ENCODE peak calls at places on chromosomes 12 and 14, in eight cellular contexts. One of them, this sample, is unnamed.

GRCh38 chr12:124440031-124440626 is 127.3 kb downstream of the NCOR2 start:
- DNase-seq in activated CD4-positive, alpha-beta T cell treated with anti-CD3 and anti-CD28 coated beads, Interleukin-2, amount 50 U/mL, for 1 hour: no peak
- DNase-seq in NCI-H69: no peak
- DNase-seq in neural progenitor cell: no peak
- DNase-seq in T-cell: no peak
- DNase-seq in AG20443: no peak
- DNase-seq in MM.1S: no peak
- DNase-seq in Caco-2: no peak
- DNase-seq in this sample: no peak

GRCh38 chr14:69924181-69924580 is 45.0 kb downstream of the SMOC1 start:
- DNase-seq in activated CD4-positive, alpha-beta T cell treated with anti-CD3 and anti-CD28 coated beads, Interleukin-2, amount 50 U/mL, for 1 hour: no peak
- DNase-seq in NCI-H69: peak
- DNase-seq in neural progenitor cell: no peak
- DNase-seq in T-cell: no peak
- DNase-seq in AG20443: no peak
- DNase-seq in MM.1S: no peak
- DNase-seq in Caco-2: no peak
- DNase-seq in this sample: no peak

GRCh38 chr12:10184261-10184843 is 5.5 kb downstream of the TMEM52B start:
- DNase-seq in activated CD4-positive, alpha-beta T cell treated with anti-CD3 and anti-CD28 coated beads, Interleukin-2, amount 50 U/mL, for 1 hour: no peak
- DNase-seq in NCI-H69: no peak
- DNase-seq in neural progenitor cell: no peak
- DNase-seq in T-cell: no peak
- DNase-seq in AG20443: peak
- DNase-seq in MM.1S: no peak
- DNase-seq in Caco-2: peak
- DNase-seq in this sample: no peak

GRCh38 chr12:39764944-39765560 is 145.4 kb upstream of the ABCD2 start:
- DNase-seq in activated CD4-positive, alpha-beta T cell treated with anti-CD3 and anti-CD28 coated beads, Interleukin-2, amount 50 U/mL, for 1 hour: no peak
- DNase-seq in NCI-H69: peak
- DNase-seq in neural progenitor cell: peak
- DNase-seq in T-cell: no peak
- DNase-seq in AG20443: peak
- DNase-seq in MM.1S: peak
- DNase-seq in Caco-2: peak
- DNase-seq in this sample: peak

GRCh38 chr12:94099191-94099983 is 49.0 kb upstream of the PLXNC1 start:
- DNase-seq in activated CD4-positive, alpha-beta T cell treated with anti-CD3 and anti-CD28 coated beads, Interleukin-2, amount 50 U/mL, for 1 hour: no peak
- DNase-seq in NCI-H69: peak
- DNase-seq in neural progenitor cell: no peak
- DNase-seq in T-cell: no peak
- DNase-seq in AG20443: no peak
- DNase-seq in MM.1S: no peak
- DNase-seq in Caco-2: no peak
- DNase-seq in this sample: no peak

GRCh38 chr12:43069768-43070221 is 480.2 kb upstream of the PRICKLE1 start:
- DNase-seq in activated CD4-positive, alpha-beta T cell treated with anti-CD3 and anti-CD28 coated beads, Interleukin-2, amount 50 U/mL, for 1 hour: no peak
- DNase-seq in NCI-H69: no peak
- DNase-seq in neural progenitor cell: no peak
- DNase-seq in T-cell: no peak
- DNase-seq in AG20443: peak
- DNase-seq in MM.1S: no peak
- DNase-seq in Caco-2: no peak
- DNase-seq in this sample: no peak

GRCh38 chr12:105476616-105477015 is 146.1 kb downstream of the C12orf75 start:
- DNase-seq in activated CD4-positive, alpha-beta T cell treated with anti-CD3 and anti-CD28 coated beads, Interleukin-2, amount 50 U/mL, for 1 hour: no peak
- DNase-seq in NCI-H69: no peak
- DNase-seq in neural progenitor cell: no peak
- DNase-seq in T-cell: no peak
- DNase-seq in AG20443: no peak
- DNase-seq in MM.1S: peak
- DNase-seq in Caco-2: no peak
- DNase-seq in this sample: no peak

GRCh38 chr14:22487401-22487800 is 101.6 kb downstream of the DAD1 start:
- DNase-seq in activated CD4-positive, alpha-beta T cell treated with anti-CD3 and anti-CD28 coated beads, Interleukin-2, amount 50 U/mL, for 1 hour: no peak
- DNase-seq in NCI-H69: no peak
- DNase-seq in neural progenitor cell: no peak
- DNase-seq in T-cell: no peak
- DNase-seq in AG20443: peak
- DNase-seq in MM.1S: no peak
- DNase-seq in Caco-2: no peak
- DNase-seq in this sample: no peak

GRCh38 chr14:92729632-92730358 is 18.6 kb downstream of the LGMN start:
- DNase-seq in activated CD4-positive, alpha-beta T cell treated with anti-CD3 and anti-CD28 coated beads, Interleukin-2, amount 50 U/mL, for 1 hour: no peak
- DNase-seq in NCI-H69: no peak
- DNase-seq in neural progenitor cell: no peak
- DNase-seq in T-cell: no peak
- DNase-seq in AG20443: peak
- DNase-seq in MM.1S: no peak
- DNase-seq in Caco-2: no peak
- DNase-seq in this sample: no peak

GRCh38 chr14:91305650-91306431 is 61.3 kb upstream of the GPR68 start:
- DNase-seq in activated CD4-positive, alpha-beta T cell treated with anti-CD3 and anti-CD28 coated beads, Interleukin-2, amount 50 U/mL, for 1 hour: no peak
- DNase-seq in NCI-H69: no peak
- DNase-seq in neural progenitor cell: no peak
- DNase-seq in T-cell: no peak
- DNase-seq in AG20443: no peak
- DNase-seq in MM.1S: no peak
- DNase-seq in Caco-2: no peak
- DNase-seq in this sample: no peak

GRCh38 chr12:32558941-32559340 is 120.2 kb upstream of the DNM1L start:
- DNase-seq in activated CD4-positive, alpha-beta T cell treated with anti-CD3 and anti-CD28 coated beads, Interleukin-2, amount 50 U/mL, for 1 hour: no peak
- DNase-seq in NCI-H69: no peak
- DNase-seq in neural progenitor cell: no peak
- DNase-seq in T-cell: no peak
- DNase-seq in AG20443: peak
- DNase-seq in MM.1S: peak
- DNase-seq in Caco-2: no peak
- DNase-seq in this sample: no peak

GRCh38 chr12:958449-959123 is 9.1 kb upstream of the RAD52 start:
- DNase-seq in activated CD4-positive, alpha-beta T cell treated with anti-CD3 and anti-CD28 coated beads, Interleukin-2, amount 50 U/mL, for 1 hour: no peak
- DNase-seq in NCI-H69: peak
- DNase-seq in neural progenitor cell: peak
- DNase-seq in T-cell: no peak
- DNase-seq in AG20443: no peak
- DNase-seq in MM.1S: no peak
- DNase-seq in Caco-2: no peak
- DNase-seq in this sample: no peak

GRCh38 chr14:62957562-62957961 is 87.7 kb downstream of the KCNH5 start:
- DNase-seq in activated CD4-positive, alpha-beta T cell treated with anti-CD3 and anti-CD28 coated beads, Interleukin-2, amount 50 U/mL, for 1 hour: no peak
- DNase-seq in NCI-H69: no peak
- DNase-seq in neural progenitor cell: no peak
- DNase-seq in T-cell: no peak
- DNase-seq in AG20443: peak
- DNase-seq in MM.1S: no peak
- DNase-seq in Caco-2: no peak
- DNase-seq in this sample: no peak

GRCh38 chr14:69129264-69129880 is 23.5 kb downstream of the DCAF5 start:
- DNase-seq in activated CD4-positive, alpha-beta T cell treated with anti-CD3 and anti-CD28 coated beads, Interleukin-2, amount 50 U/mL, for 1 hour: peak
- DNase-seq in NCI-H69: peak
- DNase-seq in neural progenitor cell: peak
- DNase-seq in T-cell: peak
- DNase-seq in AG20443: peak
- DNase-seq in MM.1S: peak
- DNase-seq in Caco-2: peak
- DNase-seq in this sample: peak